ENCODE peak calls at places on chromosomes 6 and 20, in ten cellular contexts. Q, A, O, P, U, R, C, X, F and Z are unnamed samples.

GRCh38 chr6:34393968-34394305 is 1.5 kb upstream of the NUDT3 start:
- DNase-seq in F (no peak), U (no peak), C (no peak), A (no peak), X (no peak), P (no peak), O (no peak), R (no peak), Q (no peak), Z (no peak)

GRCh38 chr6:137630666-137631065 is 136.5 kb upstream of the OLIG3 start:
- DNase-seq in R (no peak), X (no peak), C (no peak), U (no peak), O (no peak), P (no peak), Q (no peak), F (no peak), A (no peak), Z (no peak)

GRCh38 chr6:82589509-82590206 is 226.0 kb downstream of the TPBG start:
- DNase-seq in X (peak; percentile 98), P (peak; percentile 31), Q (no peak), F (no peak), A (peak; percentile 35), R (peak; percentile 90), O (no peak), U (no peak), C (peak; percentile 66), Z (peak; percentile 85)

GRCh38 chr6:167907837-167908681 is 81.3 kb downstream of the AFDN start:
- DNase-seq in U (no peak), O (no peak), P (peak; percentile 48), R (peak; percentile 47), F (no peak), Q (no peak), A (no peak), C (no peak), X (peak; percentile 26), Z (no peak)

GRCh38 chr6:147117009-147117408 is 87.2 kb upstream of the STXBP5 start:
- DNase-seq in C (no peak), X (no peak), O (no peak), A (no peak), P (no peak), F (no peak), R (no peak), Q (no peak), U (no peak), Z (no peak)

GRCh38 chr6:158631678-158632537 is 12.6 kb downstream of the DYNLT1 start:
- DNase-seq in P (no peak), U (no peak), A (no peak), R (peak; percentile 83), C (no peak), X (peak; percentile 76), O (peak; percentile 71), Q (no peak), F (no peak), Z (peak; percentile 39)

GRCh38 chr20:56779452-56780143 is 150.5 kb downstream of the TFAP2C start:
- DNase-seq in X (no peak), P (no peak), R (no peak), Q (no peak), C (no peak), A (no peak), F (no peak), O (no peak), U (no peak), Z (no peak)

GRCh38 chr6:168282985-168283685 is 36.4 kb downstream of the DACT2 start:
- DNase-seq in F (no peak), C (no peak), R (no peak), U (no peak), A (no peak), P (no peak), Q (no peak), O (no peak), X (no peak), Z (no peak)

GRCh38 chr6:22717906-22718305 is 148.5 kb downstream of the HDGFL1 start:
- DNase-seq in C (no peak), X (no peak), A (no peak), P (peak; percentile 98), O (peak; percentile 26), F (no peak), R (no peak), U (no peak), Q (no peak), Z (no peak)

GRCh38 chr20:9939231-9939630 is 95.6 kb upstream of the ANKEF1 start:
- DNase-seq in O (no peak), F (no peak), X (peak; percentile 29), U (no peak), C (no peak), Q (no peak), P (no peak), A (no peak), R (no peak), Z (no peak)

GRCh38 chr6:26159417-26160273 is 72.4 kb downstream of the HFE start:
- DNase-seq in C (no peak), P (peak; percentile 21), R (peak; percentile 58), F (no peak), A (peak; percentile 3), O (no peak), X (peak; percentile 56), Q (no peak), U (no peak), Z (peak; percentile 60)

GRCh38 chr6:72287801-72288200 is 334.1 kb upstream of the KCNQ5 start:
- DNase-seq in A (no peak), Q (no peak), X (no peak), F (no peak), P (no peak), C (no peak), U (no peak), R (peak; percentile 34), O (no peak), Z (peak; percentile 52)

GRCh38 chr20:22581437-22582385 is 2.7 kb downstream of the FOXA2 start:
- DNase-seq in F (no peak), C (no peak), X (no peak), P (no peak), Q (no peak), U (no peak), O (no peak), R (no peak), A (no peak), Z (no peak)

GRCh38 chr6:113432729-113433505 is 424.2 kb upstream of the MARCKS start:
- DNase-seq in A (no peak), X (no peak), C (no peak), Q (no peak), U (no peak), R (peak; percentile 33), P (no peak), O (no peak), F (no peak), Z (peak; percentile 42)

GRCh38 chr6:143160439-143161220 is 99.9 kb downstream of the AIG1 start:
- DNase-seq in Q (no peak), O (no peak), P (no peak), F (no peak), C (no peak), U (no peak), R (no peak), A (no peak), X (peak; percentile 56), Z (no peak)

GRCh38 chr20:51059862-51060261 is 37.0 kb upstream of the KCNG1 start:
- DNase-seq in A (no peak), F (no peak), P (no peak), Q (no peak), C (no peak), O (no peak), U (no peak), X (peak; percentile 32), R (no peak), Z (peak; percentile 24)

GRCh38 chr6:49556429-49556837 is 6.0 kb downstream of the C6orf141 start:
- DNase-seq in C (no peak), U (no peak), F (no peak), O (no peak), A (no peak), X (peak; percentile 98), Q (no peak), R (peak; percentile 27), P (peak; percentile 73), Z (peak; percentile 75)

GRCh38 chr6:159168536-159169192 is 536 bp upstream of the FNDC1 start:
- DNase-seq in Q (peak; percentile 39), C (no peak), P (peak; percentile 19), R (peak; percentile 53), O (peak; percentile 46), F (peak; percentile 9), U (no peak), X (peak; percentile 20), A (no peak), Z (peak; percentile 79)

GRCh38 chr20:4585104-4585753 is 136.5 kb upstream of the PRND start:
- DNase-seq in O (no peak), U (no peak), X (peak; percentile 94), F (no peak), R (peak; percentile 82), A (peak; percentile 51), P (no peak), Q (no peak), C (no peak), Z (peak; percentile 92)